ENCODE peak calls at places on chromosomes 6 and 20, in ten cellular contexts. F is stomach, X is A549, L is sigmoid colon, J is suprapubic skin, H is tibial nerve, G is ovary, P is H1, U is transverse colon, Y is esophagus muscularis mucosa. O is an unnamed sample.
A peak's percentile ranks its signal among the peaks of the same experiment; 100 is the strongest.

GRCh38 chr20:10131612-10132345 is 86.9 kb upstream of the SNAP25 start:
- DNase-seq in F (peak; percentile 72), L (peak; percentile 84), X (peak; percentile 37), J (no peak), P (peak; percentile 5), U (peak; percentile 20), Y (no peak), H (no peak), G (peak; percentile 69), O (no peak)

GRCh38 chr20:5078399-5078958 is 41.3 kb downstream of the PCNA start:
- DNase-seq in U (peak; percentile 83), F (peak; percentile 75), X (peak; percentile 60), J (peak; percentile 72), H (peak; percentile 50), Y (no peak), L (peak; percentile 83), P (no peak), G (peak; percentile 19), O (no peak)

GRCh38 chr20:4684837-4685413 is 36.8 kb upstream of the PRND start:
- DNase-seq in U (no peak), G (peak; percentile 25), J (no peak), P (no peak), Y (peak; percentile 60), L (peak; percentile 83), H (no peak), X (no peak), F (no peak), O (no peak)

GRCh38 chr20:24934101-24934661 is 14.9 kb upstream of the CST7 start:
- DNase-seq in L (peak; percentile 55), H (no peak), G (no peak), J (peak; percentile 40), P (no peak), U (no peak), Y (no peak), F (no peak), X (no peak), O (peak; percentile 9)

GRCh38 chr6:47669684-47670515 is 28.5 kb upstream of the ADGRF4 start:
- DNase-seq in L (no peak), H (no peak), J (no peak), Y (peak; percentile 78), F (no peak), U (no peak), X (no peak), G (no peak), P (no peak), O (no peak)

GRCh38 chr6:104816141-104816540 is 43.6 kb downstream of the HACE1 start:
- DNase-seq in F (no peak), U (no peak), Y (no peak), G (no peak), H (no peak), J (no peak), L (no peak), X (no peak), P (no peak), O (no peak)

GRCh38 chr6:14622878-14623542 is 505.4 kb downstream of the CD83 start:
- DNase-seq in G (no peak), Y (no peak), J (no peak), X (no peak), H (no peak), U (no peak), P (no peak), L (no peak), F (no peak), O (no peak)

GRCh38 chr6:165641672-165642156 is 21.3 kb downstream of the PDE10A start:
- DNase-seq in L (no peak), F (no peak), P (no peak), G (no peak), H (no peak), Y (no peak), X (no peak), J (no peak), U (no peak), O (no peak)

GRCh38 chr6:35035481-35036030 is 105.6 kb downstream of the TCP11 start:
- DNase-seq in F (no peak), L (no peak), P (no peak), H (no peak), X (no peak), Y (no peak), J (no peak), U (no peak), G (no peak), O (no peak)

GRCh38 chr20:57438552-57438951 is 47.4 kb downstream of the RBM38 start:
- DNase-seq in J (no peak), G (no peak), Y (no peak), H (no peak), P (no peak), L (no peak), U (no peak), F (no peak), X (no peak), O (peak; percentile 61)

GRCh38 chr6:41836660-41837052 is 49.2 kb downstream of the TOMM6 start:
- DNase-seq in J (no peak), X (no peak), F (no peak), Y (no peak), P (no peak), U (no peak), H (no peak), L (no peak), G (no peak), O (no peak)

GRCh38 chr6:117960906-117961700 is 54.0 kb downstream of the SLC35F1 start:
- DNase-seq in X (no peak), L (no peak), U (no peak), F (no peak), H (no peak), G (no peak), J (no peak), Y (no peak), P (no peak), O (no peak)

GRCh38 chr20:430091-430999 is 22.2 kb downstream of the RBCK1 start:
- DNase-seq in F (no peak), U (no peak), Y (no peak), X (no peak), L (no peak), P (no peak), H (no peak), J (no peak), G (no peak), O (peak; percentile 46)

GRCh38 chr20:17712201-17712600 is 12.4 kb downstream of the BANF2 start:
- DNase-seq in X (no peak), P (no peak), U (no peak), G (no peak), L (no peak), F (no peak), Y (no peak), J (no peak), H (no peak), O (no peak)

GRCh38 chr20:17715075-17715474 is 15.3 kb downstream of the BANF2 start:
- DNase-seq in P (no peak), H (no peak), G (no peak), L (no peak), Y (no peak), X (no peak), F (no peak), J (no peak), U (no peak), O (no peak)

GRCh38 chr20:17709361-17710293 is 9.9 kb downstream of the BANF2 start:
- DNase-seq in F (no peak), H (no peak), U (no peak), L (no peak), Y (no peak), J (no peak), P (no peak), G (no peak), X (no peak), O (no peak)

GRCh38 chr20:17710379-17711305 is 10.9 kb downstream of the BANF2 start:
- DNase-seq in J (no peak), P (no peak), X (no peak), H (no peak), L (no peak), G (no peak), U (peak; percentile 20), Y (no peak), F (no peak), O (no peak)

GRCh38 chr20:17712708-17713107 is 12.9 kb downstream of the BANF2 start:
- DNase-seq in G (no peak), P (no peak), F (no peak), X (no peak), U (no peak), H (no peak), J (no peak), L (no peak), Y (no peak), O (no peak)
- TF ChIP-seq CTCF in G (no peak), P (no peak), F (no peak), X (no peak), U (no peak), H (no peak), J (no peak), L (no peak), Y (no peak), O (no peak)

DNA sequence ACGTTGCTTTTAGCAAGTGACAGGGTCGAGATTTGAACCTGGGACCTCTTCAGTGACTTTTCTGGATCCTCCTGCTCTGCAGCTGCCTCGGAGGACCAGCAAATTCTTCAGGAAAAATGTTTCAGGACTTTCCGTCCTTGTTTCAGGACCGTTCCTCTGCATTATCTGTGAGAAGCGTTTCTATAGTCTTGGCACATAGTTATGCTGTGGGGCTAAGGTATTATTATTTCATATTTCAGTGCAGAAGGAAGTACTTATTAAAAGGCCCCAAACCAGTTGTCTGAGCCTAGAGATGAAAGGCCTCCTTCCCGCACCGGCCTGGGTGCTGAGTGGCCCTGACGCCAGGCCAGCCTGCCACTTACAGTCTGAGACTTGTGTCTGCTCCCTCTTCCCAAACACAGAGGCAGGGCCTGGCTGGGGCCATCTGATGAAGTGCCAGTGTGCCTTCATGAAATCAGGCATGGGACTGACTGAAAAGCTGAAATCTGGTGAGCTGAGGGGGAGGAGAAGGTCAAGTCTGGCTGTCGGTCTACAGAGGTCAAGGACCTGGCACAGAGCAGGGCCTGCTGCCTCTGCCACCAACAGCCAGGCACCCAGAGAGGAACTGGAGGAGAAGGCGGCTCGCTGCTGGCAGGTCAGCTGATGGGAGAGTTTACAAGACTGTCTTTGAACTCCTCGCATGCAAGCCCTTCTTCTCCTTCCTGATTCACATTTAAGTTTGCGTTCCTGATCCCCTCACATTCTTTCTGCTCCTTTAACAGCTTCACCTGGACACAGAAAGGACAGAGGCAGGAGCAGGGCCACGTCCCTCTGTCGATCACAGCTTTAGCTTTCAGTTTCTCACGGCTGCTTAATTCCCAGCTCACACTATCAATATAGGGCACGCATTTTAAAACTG is 8.9 kb upstream of the QKI start:
- DNase-seq in J (peak; percentile 74), F (peak; percentile 69), P (no peak), G (peak; percentile 38), Y (peak; percentile 60), H (peak; percentile 45), L (peak; percentile 86), U (peak; percentile 46), X (no peak), O (peak; percentile 80)
- TF ChIP-seq EP300 in J (no peak), F (no peak), P (no peak), G (no peak), Y (no peak), H (no peak), L (no peak), U (no peak), X (no peak), O (no peak)

GRCh38 chr20:17651761-17652388 is 30.2 kb downstream of the RRBP1 start:
- DNase-seq in J (peak; percentile 44), L (peak; percentile 60), F (peak; percentile 59), H (no peak), Y (no peak), G (no peak), X (no peak), P (no peak), U (no peak), O (no peak)
- TF ChIP-seq CTCF in J (no peak), L (no peak), F (no peak), H (no peak), Y (no peak), G (no peak), X (no peak), P (no peak), U (no peak), O (no peak)

GRCh38 chr20:7829776-7830175 is 110.5 kb downstream of the HAO1 start:
- DNase-seq in F (no peak), X (no peak), U (no peak), H (no peak), G (no peak), L (no peak), P (no peak), J (no peak), Y (no peak), O (no peak)
- TF ChIP-seq EP300 in F (no peak), X (no peak), U (no peak), H (no peak), G (no peak), L (no peak), P (no peak), J (no peak), Y (no peak), O (no peak)